ENCODE peak calls at places on chromosome 5, in eight cellular contexts. One of them, this sample, is unnamed.

GRCh38 chr5:78648359-78649219 is at the start of gene LHFPL2:
- DNase-seq in RWPE2: peak
- DNase-seq in progenitor cell of endocrine pancreas: peak
- DNase-seq in heart left ventricle: peak
- DNase-seq in Caco-2: peak
- DNase-seq in WERI-Rb-1: peak
- DNase-seq in PC-3: peak
- DNase-seq in fibroblast of mammary gland: peak
- DNase-seq in this sample: peak

GRCh38 chr5:41094871-41095270 is 23.7 kb upstream of the MROH2B start:
- DNase-seq in RWPE2: no peak
- DNase-seq in progenitor cell of endocrine pancreas: no peak
- DNase-seq in heart left ventricle: no peak
- DNase-seq in Caco-2: no peak
- DNase-seq in WERI-Rb-1: no peak
- DNase-seq in PC-3: peak
- DNase-seq in fibroblast of mammary gland: peak
- DNase-seq in this sample: no peak

GRCh38 chr5:99331061-99331460 is 402.3 kb upstream of the CHD1 start:
- DNase-seq in RWPE2: no peak
- DNase-seq in progenitor cell of endocrine pancreas: no peak
- DNase-seq in heart left ventricle: no peak
- DNase-seq in Caco-2: no peak
- DNase-seq in WERI-Rb-1: no peak
- DNase-seq in PC-3: no peak
- DNase-seq in fibroblast of mammary gland: no peak
- DNase-seq in this sample: no peak

GRCh38 chr5:159038907-159039306 is 60.8 kb downstream of the EBF1 start:
- DNase-seq in RWPE2: no peak
- DNase-seq in progenitor cell of endocrine pancreas: no peak
- DNase-seq in heart left ventricle: no peak
- DNase-seq in Caco-2: no peak
- DNase-seq in WERI-Rb-1: no peak
- DNase-seq in PC-3: no peak
- DNase-seq in fibroblast of mammary gland: peak
- DNase-seq in this sample: peak

GRCh38 chr5:152689275-152689711 is 284.2 kb upstream of the NMUR2 start:
- DNase-seq in RWPE2: no peak
- DNase-seq in progenitor cell of endocrine pancreas: no peak
- DNase-seq in heart left ventricle: no peak
- DNase-seq in Caco-2: no peak
- DNase-seq in WERI-Rb-1: peak
- DNase-seq in PC-3: no peak
- DNase-seq in fibroblast of mammary gland: no peak
- DNase-seq in this sample: no peak

GRCh38 chr5:98927988-98928801 is 612 bp downstream of the CHD1 start:
- DNase-seq in RWPE2: peak
- DNase-seq in progenitor cell of endocrine pancreas: peak
- DNase-seq in heart left ventricle: peak
- DNase-seq in Caco-2: peak
- DNase-seq in WERI-Rb-1: peak
- DNase-seq in PC-3: peak
- DNase-seq in fibroblast of mammary gland: peak
- DNase-seq in this sample: peak

GRCh38 chr5:68562308-68562707 is 346.8 kb downstream of the PIK3R1 start:
- DNase-seq in RWPE2: no peak
- DNase-seq in progenitor cell of endocrine pancreas: no peak
- DNase-seq in heart left ventricle: peak
- DNase-seq in Caco-2: peak
- DNase-seq in WERI-Rb-1: no peak
- DNase-seq in PC-3: no peak
- DNase-seq in fibroblast of mammary gland: peak
- DNase-seq in this sample: peak

GRCh38 chr5:167166696-167167095 is 1124.7 kb upstream of the WWC1 start:
- DNase-seq in RWPE2: no peak
- DNase-seq in progenitor cell of endocrine pancreas: no peak
- DNase-seq in heart left ventricle: no peak
- DNase-seq in Caco-2: no peak
- DNase-seq in WERI-Rb-1: no peak
- DNase-seq in PC-3: no peak
- DNase-seq in fibroblast of mammary gland: no peak
- DNase-seq in this sample: no peak

GRCh38 chr5:9930156-9930555 is 300.0 kb upstream of the TAS2R1 start:
- DNase-seq in RWPE2: no peak
- DNase-seq in progenitor cell of endocrine pancreas: no peak
- DNase-seq in heart left ventricle: no peak
- DNase-seq in Caco-2: no peak
- DNase-seq in WERI-Rb-1: no peak
- DNase-seq in PC-3: no peak
- DNase-seq in fibroblast of mammary gland: peak
- DNase-seq in this sample: no peak

GRCh38 chr5:10702040-10702629 is 58.9 kb downstream of the DAP start:
- DNase-seq in RWPE2: peak
- DNase-seq in progenitor cell of endocrine pancreas: no peak
- DNase-seq in heart left ventricle: no peak
- DNase-seq in Caco-2: no peak
- DNase-seq in WERI-Rb-1: no peak
- DNase-seq in PC-3: peak
- DNase-seq in fibroblast of mammary gland: peak
- DNase-seq in this sample: peak

GRCh38 chr5:72338810-72339209 is 18.6 kb downstream of the PTCD2 start:
- DNase-seq in RWPE2: no peak
- DNase-seq in progenitor cell of endocrine pancreas: no peak
- DNase-seq in heart left ventricle: no peak
- DNase-seq in Caco-2: no peak
- DNase-seq in WERI-Rb-1: no peak
- DNase-seq in PC-3: no peak
- DNase-seq in fibroblast of mammary gland: no peak
- DNase-seq in this sample: no peak

GRCh38 chr5:7873216-7873615 is 4.3 kb downstream of the MTRR start:
- DNase-seq in RWPE2: no peak
- DNase-seq in progenitor cell of endocrine pancreas: no peak
- DNase-seq in heart left ventricle: no peak
- DNase-seq in Caco-2: no peak
- DNase-seq in WERI-Rb-1: no peak
- DNase-seq in PC-3: no peak
- DNase-seq in fibroblast of mammary gland: no peak
- DNase-seq in this sample: no peak

GRCh38 chr5:1058549-1058945 is 49.9 kb downstream of the NKD2 start:
- DNase-seq in RWPE2: no peak
- DNase-seq in progenitor cell of endocrine pancreas: no peak
- DNase-seq in heart left ventricle: no peak
- DNase-seq in Caco-2: no peak
- DNase-seq in WERI-Rb-1: no peak
- DNase-seq in PC-3: no peak
- DNase-seq in fibroblast of mammary gland: no peak
- DNase-seq in this sample: no peak

GRCh38 chr5:23823521-23823920 is 316.1 kb downstream of the PRDM9 start:
- DNase-seq in RWPE2: no peak
- DNase-seq in progenitor cell of endocrine pancreas: no peak
- DNase-seq in heart left ventricle: no peak
- DNase-seq in Caco-2: no peak
- DNase-seq in WERI-Rb-1: no peak
- DNase-seq in PC-3: no peak
- DNase-seq in fibroblast of mammary gland: no peak
- DNase-seq in this sample: no peak

GRCh38 chr5:23825196-23825595 is 317.8 kb downstream of the PRDM9 start:
- DNase-seq in RWPE2: no peak
- DNase-seq in progenitor cell of endocrine pancreas: no peak
- DNase-seq in heart left ventricle: no peak
- DNase-seq in Caco-2: no peak
- DNase-seq in WERI-Rb-1: no peak
- DNase-seq in PC-3: peak
- DNase-seq in fibroblast of mammary gland: no peak
- DNase-seq in this sample: no peak

DNA sequence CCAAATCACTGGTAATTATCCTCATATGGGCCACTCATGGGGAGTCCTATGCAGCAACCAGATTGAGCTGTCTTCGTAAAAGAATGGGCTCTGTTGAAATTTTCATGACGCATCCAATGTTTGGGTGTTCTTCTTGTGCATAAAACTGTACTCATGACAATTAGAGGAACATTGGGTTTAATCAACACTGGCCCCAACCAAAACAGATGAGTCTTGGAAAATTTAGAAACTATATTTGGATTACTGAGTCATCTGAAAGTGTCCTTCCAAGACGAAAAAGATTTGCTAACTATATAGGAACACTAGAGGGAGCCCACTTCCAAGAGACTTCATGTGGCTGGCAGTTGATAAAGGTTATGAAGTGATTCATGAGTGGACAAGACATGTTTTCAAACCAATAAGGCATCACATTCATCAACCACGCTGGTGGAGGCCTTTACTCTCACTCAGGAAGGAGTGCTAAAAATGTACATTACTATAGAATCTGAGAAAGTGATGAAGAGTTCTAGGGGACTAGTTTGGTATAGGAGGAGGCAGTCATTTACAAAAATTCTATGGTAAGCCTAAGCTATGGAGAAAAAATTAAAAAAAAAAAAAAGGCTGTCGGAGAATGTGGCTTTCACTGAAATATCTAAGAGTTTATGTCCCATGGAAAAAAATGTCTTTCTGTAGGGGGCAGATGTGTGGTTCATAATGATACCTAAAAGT is 313.5 kb downstream of the PRDM9 start:
- DNase-seq in RWPE2: no peak
- DNase-seq in progenitor cell of endocrine pancreas: no peak
- DNase-seq in heart left ventricle: no peak
- DNase-seq in Caco-2: no peak
- DNase-seq in WERI-Rb-1: peak
- DNase-seq in PC-3: peak
- DNase-seq in fibroblast of mammary gland: peak
- DNase-seq in this sample: peak
- TF ChIP-seq CTCF in RWPE2: peak
- TF ChIP-seq CTCF in progenitor cell of endocrine pancreas: peak
- TF ChIP-seq CTCF in heart left ventricle: no peak
- TF ChIP-seq CTCF in Caco-2: peak
- TF ChIP-seq CTCF in WERI-Rb-1: peak
- TF ChIP-seq CTCF in PC-3: peak
- TF ChIP-seq CTCF in fibroblast of mammary gland: peak
- TF ChIP-seq CTCF in this sample: peak

DNA sequence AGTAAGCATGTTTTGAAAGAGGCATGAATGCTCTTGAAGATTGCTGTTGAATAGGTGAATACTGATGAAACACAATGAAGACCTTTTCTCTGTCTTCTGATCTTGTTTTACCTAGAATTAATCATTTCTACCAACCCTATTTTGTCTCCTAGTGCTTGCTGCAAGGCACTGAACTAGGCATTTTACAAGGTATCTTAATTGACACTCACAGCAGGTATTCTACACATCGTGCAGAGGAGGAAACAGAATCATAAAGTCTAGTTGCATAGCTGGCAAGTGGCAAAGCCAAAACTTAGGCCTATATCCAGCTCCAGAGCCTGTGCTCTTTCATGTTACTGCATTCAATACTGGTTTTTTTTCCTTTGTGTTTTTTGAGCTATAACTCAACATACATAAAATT is 50.7 kb downstream of the CTNNA1 start:
- DNase-seq in RWPE2: no peak
- DNase-seq in progenitor cell of endocrine pancreas: no peak
- DNase-seq in heart left ventricle: no peak
- DNase-seq in Caco-2: no peak
- DNase-seq in WERI-Rb-1: no peak
- DNase-seq in PC-3: no peak
- DNase-seq in fibroblast of mammary gland: no peak
- DNase-seq in this sample: no peak
- TF ChIP-seq CTCF in RWPE2: no peak
- TF ChIP-seq CTCF in progenitor cell of endocrine pancreas: no peak
- TF ChIP-seq CTCF in heart left ventricle: no peak
- TF ChIP-seq CTCF in Caco-2: no peak
- TF ChIP-seq CTCF in WERI-Rb-1: no peak
- TF ChIP-seq CTCF in PC-3: no peak
- TF ChIP-seq CTCF in fibroblast of mammary gland: no peak
- TF ChIP-seq CTCF in this sample: no peak

GRCh38 chr5:178162481-178162880 is 8.8 kb upstream of the NHP2 start:
- DNase-seq in RWPE2: no peak
- DNase-seq in progenitor cell of endocrine pancreas: no peak
- DNase-seq in heart left ventricle: no peak
- DNase-seq in Caco-2: no peak
- DNase-seq in WERI-Rb-1: peak
- DNase-seq in PC-3: no peak
- DNase-seq in fibroblast of mammary gland: no peak
- DNase-seq in this sample: no peak

GRCh38 chr5:178160176-178160575 is 6.5 kb upstream of the NHP2 start:
- DNase-seq in RWPE2: no peak
- DNase-seq in progenitor cell of endocrine pancreas: no peak
- DNase-seq in heart left ventricle: no peak
- DNase-seq in Caco-2: no peak
- DNase-seq in WERI-Rb-1: no peak
- DNase-seq in PC-3: no peak
- DNase-seq in fibroblast of mammary gland: no peak
- DNase-seq in this sample: no peak

GRCh38 chr5:178163772-178164735 is 10.4 kb upstream of the NHP2 start:
- DNase-seq in RWPE2: no peak
- DNase-seq in progenitor cell of endocrine pancreas: peak
- DNase-seq in heart left ventricle: peak
- DNase-seq in Caco-2: peak
- DNase-seq in WERI-Rb-1: peak
- DNase-seq in PC-3: peak
- DNase-seq in fibroblast of mammary gland: peak
- DNase-seq in this sample: peak

DNA sequence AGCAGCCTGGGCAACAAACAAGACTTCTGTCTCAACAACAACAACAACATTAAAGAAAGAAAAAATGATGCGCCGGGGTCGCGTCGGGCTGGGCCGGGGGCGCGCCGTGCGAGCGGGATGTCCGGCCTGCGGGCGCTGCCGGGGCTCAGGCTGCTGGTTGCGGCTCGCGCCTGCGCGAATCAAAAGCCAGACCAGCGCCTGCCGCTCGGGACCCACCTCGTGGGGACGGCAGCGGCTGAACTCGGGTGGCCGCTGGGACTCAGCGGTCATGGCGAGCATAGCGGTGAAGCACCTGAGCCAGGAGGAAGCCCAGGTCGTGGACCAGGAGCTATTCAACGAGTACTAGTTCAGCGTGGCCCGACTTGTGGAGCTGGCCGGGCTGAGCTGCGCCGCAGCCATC is 11.9 kb upstream of the NHP2 start:
- DNase-seq in RWPE2: no peak
- DNase-seq in progenitor cell of endocrine pancreas: no peak
- DNase-seq in heart left ventricle: no peak
- DNase-seq in Caco-2: no peak
- DNase-seq in WERI-Rb-1: no peak
- DNase-seq in PC-3: no peak
- DNase-seq in fibroblast of mammary gland: no peak
- DNase-seq in this sample: no peak
- TF ChIP-seq CTCF in RWPE2: no peak
- TF ChIP-seq CTCF in progenitor cell of endocrine pancreas: no peak
- TF ChIP-seq CTCF in heart left ventricle: no peak
- TF ChIP-seq CTCF in Caco-2: no peak
- TF ChIP-seq CTCF in WERI-Rb-1: no peak
- TF ChIP-seq CTCF in PC-3: no peak
- TF ChIP-seq CTCF in fibroblast of mammary gland: no peak
- TF ChIP-seq CTCF in this sample: no peak

DNA sequence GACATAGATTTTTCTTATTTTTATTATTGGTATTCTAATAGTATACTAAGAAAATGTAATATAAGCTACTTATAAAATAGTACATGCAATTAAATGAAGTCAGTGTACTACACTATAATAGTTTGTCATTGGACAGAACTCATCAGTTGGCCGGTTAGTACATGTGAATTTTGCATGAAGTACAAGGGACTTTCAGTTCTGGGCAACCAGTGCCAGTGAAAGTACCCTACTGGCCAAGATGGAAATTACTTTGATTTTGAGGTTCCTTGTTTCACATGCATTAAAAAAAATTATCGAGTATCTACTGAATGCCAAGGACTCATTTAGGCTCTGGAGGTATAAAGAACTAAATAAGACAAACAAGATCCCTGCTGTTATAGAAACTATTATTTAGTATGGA is 213.4 kb upstream of the ELL2 start:
- DNase-seq in RWPE2: no peak
- DNase-seq in progenitor cell of endocrine pancreas: no peak
- DNase-seq in heart left ventricle: no peak
- DNase-seq in Caco-2: no peak
- DNase-seq in WERI-Rb-1: no peak
- DNase-seq in PC-3: peak
- DNase-seq in fibroblast of mammary gland: peak
- DNase-seq in this sample: no peak
- TF ChIP-seq CTCF in RWPE2: peak
- TF ChIP-seq CTCF in progenitor cell of endocrine pancreas: peak
- TF ChIP-seq CTCF in heart left ventricle: peak
- TF ChIP-seq CTCF in Caco-2: peak
- TF ChIP-seq CTCF in WERI-Rb-1: peak
- TF ChIP-seq CTCF in PC-3: peak
- TF ChIP-seq CTCF in fibroblast of mammary gland: peak
- TF ChIP-seq CTCF in this sample: peak

This sample was measured in HFFc6.